ENCODE peak calls at places on chromosomes 6 and 20, in nine cellular contexts. One of them, this sample, is unnamed.

GRCh38 chr6:87907521-87907920 is 140.1 kb upstream of the SPACA1 start:
- DNase-seq in globus pallidus: no peak
- DNase-seq in activated CD4-positive, alpha-beta T cell treated with anti-CD3 and anti-CD28 coated beads, Interleukin-2, amount 50 U/mL, for 1 hour: no peak
- DNase-seq in activated T-helper 1 cell treated with anti-CD3 and anti-CD28 coated beads, Interleukin-12 subunit alpha, Interleukin-12 subunit beta, Interleukin-2, Interleukin-4 antibody, amounts not matched to agents 30 ng/mL and 10 ng/mL and 1 ng/mL, durations not matched to agents 14 hours and 24 hours and 36 hours: peak
- DNase-seq in GM04504: peak
- DNase-seq in ACHN: peak
- DNase-seq in NCI-H226: peak
- DNase-seq in mesendoderm: no peak
- DNase-seq in ecto neural progenitor cell: no peak
- DNase-seq in this sample: no peak

GRCh38 chr20:62117658-62118057 is 4.6 kb upstream of the LSM14B start:
- DNase-seq in globus pallidus: no peak
- DNase-seq in activated CD4-positive, alpha-beta T cell treated with anti-CD3 and anti-CD28 coated beads, Interleukin-2, amount 50 U/mL, for 1 hour: peak
- DNase-seq in activated T-helper 1 cell treated with anti-CD3 and anti-CD28 coated beads, Interleukin-12 subunit alpha, Interleukin-12 subunit beta, Interleukin-2, Interleukin-4 antibody, amounts not matched to agents 30 ng/mL and 10 ng/mL and 1 ng/mL, durations not matched to agents 14 hours and 24 hours and 36 hours: peak
- DNase-seq in GM04504: no peak
- DNase-seq in ACHN: no peak
- DNase-seq in NCI-H226: no peak
- DNase-seq in mesendoderm: no peak
- DNase-seq in ecto neural progenitor cell: no peak
- DNase-seq in this sample: no peak

GRCh38 chr6:39466664-39467063 is 144.2 kb upstream of the KCNK16 start:
- DNase-seq in globus pallidus: no peak
- DNase-seq in activated CD4-positive, alpha-beta T cell treated with anti-CD3 and anti-CD28 coated beads, Interleukin-2, amount 50 U/mL, for 1 hour: no peak
- DNase-seq in activated T-helper 1 cell treated with anti-CD3 and anti-CD28 coated beads, Interleukin-12 subunit alpha, Interleukin-12 subunit beta, Interleukin-2, Interleukin-4 antibody, amounts not matched to agents 30 ng/mL and 10 ng/mL and 1 ng/mL, durations not matched to agents 14 hours and 24 hours and 36 hours: no peak
- DNase-seq in GM04504: no peak
- DNase-seq in ACHN: no peak
- DNase-seq in NCI-H226: no peak
- DNase-seq in mesendoderm: no peak
- DNase-seq in ecto neural progenitor cell: no peak
- DNase-seq in this sample: no peak

GRCh38 chr20:16806886-16807285 is 58.7 kb downstream of the OTOR start:
- DNase-seq in globus pallidus: no peak
- DNase-seq in activated CD4-positive, alpha-beta T cell treated with anti-CD3 and anti-CD28 coated beads, Interleukin-2, amount 50 U/mL, for 1 hour: no peak
- DNase-seq in activated T-helper 1 cell treated with anti-CD3 and anti-CD28 coated beads, Interleukin-12 subunit alpha, Interleukin-12 subunit beta, Interleukin-2, Interleukin-4 antibody, amounts not matched to agents 30 ng/mL and 10 ng/mL and 1 ng/mL, durations not matched to agents 14 hours and 24 hours and 36 hours: no peak
- DNase-seq in GM04504: no peak
- DNase-seq in ACHN: peak
- DNase-seq in NCI-H226: peak
- DNase-seq in mesendoderm: peak
- DNase-seq in ecto neural progenitor cell: no peak
- DNase-seq in this sample: no peak

GRCh38 chr20:51430198-51430950 is 112.1 kb downstream of the NFATC2 start:
- DNase-seq in globus pallidus: no peak
- DNase-seq in activated CD4-positive, alpha-beta T cell treated with anti-CD3 and anti-CD28 coated beads, Interleukin-2, amount 50 U/mL, for 1 hour: no peak
- DNase-seq in activated T-helper 1 cell treated with anti-CD3 and anti-CD28 coated beads, Interleukin-12 subunit alpha, Interleukin-12 subunit beta, Interleukin-2, Interleukin-4 antibody, amounts not matched to agents 30 ng/mL and 10 ng/mL and 1 ng/mL, durations not matched to agents 14 hours and 24 hours and 36 hours: no peak
- DNase-seq in GM04504: no peak
- DNase-seq in ACHN: no peak
- DNase-seq in NCI-H226: no peak
- DNase-seq in mesendoderm: no peak
- DNase-seq in ecto neural progenitor cell: no peak
- DNase-seq in this sample: no peak

GRCh38 chr6:53794073-53794719 is 609 bp upstream of the LRRC1 start:
- DNase-seq in globus pallidus: peak
- DNase-seq in activated CD4-positive, alpha-beta T cell treated with anti-CD3 and anti-CD28 coated beads, Interleukin-2, amount 50 U/mL, for 1 hour: peak
- DNase-seq in activated T-helper 1 cell treated with anti-CD3 and anti-CD28 coated beads, Interleukin-12 subunit alpha, Interleukin-12 subunit beta, Interleukin-2, Interleukin-4 antibody, amounts not matched to agents 30 ng/mL and 10 ng/mL and 1 ng/mL, durations not matched to agents 14 hours and 24 hours and 36 hours: peak
- DNase-seq in GM04504: peak
- DNase-seq in ACHN: peak
- DNase-seq in NCI-H226: peak
- DNase-seq in mesendoderm: peak
- DNase-seq in ecto neural progenitor cell: peak
- DNase-seq in this sample: peak

GRCh38 chr20:58393299-58393698 is 4.3 kb downstream of the VAPB start:
- DNase-seq in globus pallidus: no peak
- DNase-seq in activated CD4-positive, alpha-beta T cell treated with anti-CD3 and anti-CD28 coated beads, Interleukin-2, amount 50 U/mL, for 1 hour: no peak
- DNase-seq in activated T-helper 1 cell treated with anti-CD3 and anti-CD28 coated beads, Interleukin-12 subunit alpha, Interleukin-12 subunit beta, Interleukin-2, Interleukin-4 antibody, amounts not matched to agents 30 ng/mL and 10 ng/mL and 1 ng/mL, durations not matched to agents 14 hours and 24 hours and 36 hours: no peak
- DNase-seq in GM04504: peak
- DNase-seq in ACHN: no peak
- DNase-seq in NCI-H226: no peak
- DNase-seq in mesendoderm: no peak
- DNase-seq in ecto neural progenitor cell: no peak
- DNase-seq in this sample: no peak

GRCh38 chr6:43873806-43874714 is 104.0 kb downstream of the VEGFA start:
- DNase-seq in globus pallidus: no peak
- DNase-seq in activated CD4-positive, alpha-beta T cell treated with anti-CD3 and anti-CD28 coated beads, Interleukin-2, amount 50 U/mL, for 1 hour: no peak
- DNase-seq in activated T-helper 1 cell treated with anti-CD3 and anti-CD28 coated beads, Interleukin-12 subunit alpha, Interleukin-12 subunit beta, Interleukin-2, Interleukin-4 antibody, amounts not matched to agents 30 ng/mL and 10 ng/mL and 1 ng/mL, durations not matched to agents 14 hours and 24 hours and 36 hours: no peak
- DNase-seq in GM04504: no peak
- DNase-seq in ACHN: no peak
- DNase-seq in NCI-H226: no peak
- DNase-seq in mesendoderm: peak
- DNase-seq in ecto neural progenitor cell: no peak
- DNase-seq in this sample: no peak

GRCh38 chr6:40378071-40378724 is 209.0 kb downstream of the LRFN2 start:
- DNase-seq in globus pallidus: no peak
- DNase-seq in activated CD4-positive, alpha-beta T cell treated with anti-CD3 and anti-CD28 coated beads, Interleukin-2, amount 50 U/mL, for 1 hour: no peak
- DNase-seq in activated T-helper 1 cell treated with anti-CD3 and anti-CD28 coated beads, Interleukin-12 subunit alpha, Interleukin-12 subunit beta, Interleukin-2, Interleukin-4 antibody, amounts not matched to agents 30 ng/mL and 10 ng/mL and 1 ng/mL, durations not matched to agents 14 hours and 24 hours and 36 hours: no peak
- DNase-seq in GM04504: no peak
- DNase-seq in ACHN: no peak
- DNase-seq in NCI-H226: no peak
- DNase-seq in mesendoderm: no peak
- DNase-seq in ecto neural progenitor cell: no peak
- DNase-seq in this sample: no peak

GRCh38 chr20:19647992-19648391 is 110.1 kb upstream of the RIN2 start:
- DNase-seq in globus pallidus: no peak
- DNase-seq in activated CD4-positive, alpha-beta T cell treated with anti-CD3 and anti-CD28 coated beads, Interleukin-2, amount 50 U/mL, for 1 hour: no peak
- DNase-seq in activated T-helper 1 cell treated with anti-CD3 and anti-CD28 coated beads, Interleukin-12 subunit alpha, Interleukin-12 subunit beta, Interleukin-2, Interleukin-4 antibody, amounts not matched to agents 30 ng/mL and 10 ng/mL and 1 ng/mL, durations not matched to agents 14 hours and 24 hours and 36 hours: no peak
- DNase-seq in GM04504: no peak
- DNase-seq in ACHN: no peak
- DNase-seq in NCI-H226: no peak
- DNase-seq in mesendoderm: peak
- DNase-seq in ecto neural progenitor cell: no peak
- DNase-seq in this sample: no peak